ENCODE peak calls at places on chromosomes 2 and 18, in seven cellular contexts. F is astrocyte of the spinal cord; Q is anterior cingulate cortex; M is T-cell; T is neural crest cell; X is activated CD8-positive, alpha-beta memory T cell treated with anti-CD3 and anti-CD28 coated beads for 48 hours; S is NCI-H146. E is an unnamed sample.
A peak's percentile ranks its signal among the peaks of the same experiment; 100 is the strongest.

GRCh38 chr2:110732422-110733413 is at the start of gene ACOXL:
- DNase-seq in F (no peak), Q (no peak), M (no peak), T (no peak), X (no peak), S (peak; percentile 93), E (no peak)

GRCh38 chr2:129796216-129796615 is 183.2 kb upstream of the RAB6C start:
- DNase-seq in F (no peak), Q (no peak), M (no peak), T (no peak), X (no peak), S (no peak), E (no peak)

GRCh38 chr2:239966029-239966847 is 58.9 kb downstream of the NDUFA10 start:
- DNase-seq in F (no peak), Q (no peak), M (no peak), T (no peak), X (no peak), S (no peak), E (peak; percentile 4)

GRCh38 chr18:10726198-10727068 is 200.6 kb downstream of the NAPG start:
- DNase-seq in F (no peak), Q (no peak), M (no peak), T (no peak), X (no peak), S (peak; percentile 100), E (no peak)

GRCh38 chr2:27716301-27717069 is 52.8 kb downstream of the SLC4A1AP start:
- DNase-seq in F (no peak), Q (no peak), M (no peak), T (no peak), X (no peak), S (no peak), E (no peak)

GRCh38 chr2:98037666-98038339 is 42.1 kb upstream of the TMEM131 start:
- DNase-seq in F (no peak), Q (no peak), M (no peak), T (no peak), X (no peak), S (peak; percentile 11), E (no peak)

GRCh38 chr18:76461148-76461547 is 33.9 kb downstream of the ZNF516 start:
- DNase-seq in F (no peak), Q (no peak), M (no peak), T (no peak), X (no peak), S (no peak), E (no peak)

GRCh38 chr2:196073521-196073920 is 4.9 kb upstream of the DNAH7 start:
- DNase-seq in F (no peak), Q (no peak), M (no peak), T (no peak), X (no peak), S (no peak), E (no peak)

E was measured in AG10803.